ENCODE peak calls at places on chromosomes 16 and 17, in five cellular contexts. G, Q, M, V and F are unnamed samples. For H3K27me3, the result is how much of the 10 kb centered on the place peaks cover.

GRCh38 chr17:29682987-29683386 is 60.3 kb upstream of the CORO6 start:
- DNase-seq in G (no peak), Q (no peak), M (no peak), V (peak), F (no peak)

GRCh38 chr17:70158180-70158579 is 11.2 kb upstream of the KCNJ2 start:
- DNase-seq in G (no peak), Q (no peak), M (no peak), V (no peak), F (no peak)

GRCh38 chr17:5541610-5542202 is 42.6 kb downstream of the NLRP1 start:
- DNase-seq in G (no peak), Q (no peak), M (no peak), V (peak), F (no peak)

GRCh38 chr17:75087558-75088453 is at the start of gene SLC16A5:
- DNase-seq in G (peak), Q (peak), M (peak), V (peak), F (no peak)

GRCh38 chr17:31561469-31562412 is 170.3 kb downstream of the RAB11FIP4 start:
- DNase-seq in G (no peak), Q (no peak), M (no peak), V (no peak), F (no peak)

GRCh38 chr16:68070811-68071546 is 14.2 kb upstream of the NFATC3 start:
- DNase-seq in G (no peak), Q (no peak), M (no peak), V (no peak), F (no peak)

GRCh38 chr16:57304169-57305061 is 19.9 kb upstream of the PLLP start:
- DNase-seq in G (no peak), Q (peak), M (peak), V (no peak), F (no peak)

GRCh38 chr17:77208856-77209255 is 68.1 kb downstream of the SEC14L1 start:
- DNase-seq in G (no peak), Q (no peak), M (no peak), V (no peak), F (no peak)

GRCh38 chr17:39969375-39969774 is 6.6 kb downstream of the GSDMA start:
- DNase-seq in G (no peak), Q (no peak), M (no peak), V (no peak), F (no peak)

GRCh38 chr17:77691216-77692085 is 267.1 kb upstream of the TNRC6C start:
- DNase-seq in G (no peak), Q (no peak), M (no peak), V (no peak), F (no peak)

GRCh38 chr17:80984749-80985148 is 6.9 kb upstream of the CHMP6 start:
- DNase-seq in G (no peak), Q (no peak), M (peak), V (peak), F (no peak)

GRCh38 chr16:86061771-86062170 is 162.8 kb downstream of the IRF8 start:
- DNase-seq in G (no peak), Q (no peak), M (no peak), V (no peak), F (no peak)

GRCh38 chr17:60645918-60646523 is 31.6 kb upstream of the BCAS3 start:
- DNase-seq in G (no peak), Q (no peak), M (no peak), V (no peak), F (no peak)

DNA sequence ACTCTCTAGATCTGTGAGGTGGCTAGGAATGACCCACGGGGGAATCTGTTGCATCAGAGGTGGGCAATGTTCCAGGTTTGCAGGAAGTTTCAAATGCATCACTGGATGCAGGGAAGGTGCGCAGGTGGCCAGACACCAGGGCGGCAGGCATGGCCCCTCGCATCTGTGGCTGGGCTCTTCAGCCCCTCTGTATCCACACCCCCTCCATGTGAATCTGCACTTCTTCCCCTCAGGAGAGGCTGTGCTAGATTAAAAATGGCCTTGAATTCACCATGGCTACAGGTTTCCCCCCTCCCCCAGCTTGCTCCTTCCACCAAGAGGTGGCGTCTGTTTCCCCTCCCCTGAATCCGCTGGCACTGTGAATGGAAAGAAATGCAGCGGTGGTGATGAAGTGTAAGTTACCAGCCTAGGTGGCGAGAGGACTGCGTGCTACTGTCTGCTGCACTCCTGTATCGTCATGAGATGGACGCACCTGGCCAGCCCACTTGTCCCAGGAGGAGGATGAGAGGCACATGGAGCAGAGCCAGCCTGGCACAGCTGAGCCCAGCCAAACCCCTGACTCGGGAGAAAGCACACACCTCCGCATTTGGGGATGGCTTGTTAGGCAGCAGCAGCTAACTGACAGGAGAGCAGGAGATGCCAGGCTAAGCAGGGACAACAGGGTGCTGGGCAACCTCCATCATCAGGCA is 26.3 kb downstream of the TNFRSF13B start:
- DNase-seq in G (no peak), Q (no peak), M (no peak), V (peak), F (no peak)
- TF ChIP-seq CTCF in G (no peak), Q (no peak), M (no peak), V (peak), F (no peak)

DNA sequence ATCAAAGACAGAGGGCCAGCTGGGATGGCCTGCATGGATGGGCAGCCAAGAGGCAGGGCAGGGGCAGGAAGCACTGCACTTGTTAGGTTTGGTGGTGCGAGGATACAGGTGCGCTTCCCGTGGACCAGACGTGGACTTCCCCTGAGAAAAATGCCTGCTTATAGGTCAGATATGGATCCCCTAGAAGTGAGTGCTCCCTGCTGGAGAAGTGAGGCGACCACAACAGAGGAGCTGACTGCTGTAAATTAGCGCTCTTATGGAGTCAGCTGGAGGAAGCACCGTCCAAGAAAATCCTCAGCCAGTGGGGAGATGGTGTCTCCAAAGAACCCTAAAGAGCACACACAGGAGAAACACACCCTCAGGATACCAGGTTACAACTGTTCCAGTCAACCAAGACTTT is 27.7 kb upstream of the CCDC182 start:
- DNase-seq in G (no peak), Q (no peak), M (no peak), V (no peak), F (no peak)
- H3K27me3 ChIP-seq in G (under half), Q (under half), M (under half), V (under half), F (under half)

GRCh38 chr16:11561856-11562255 is 24.9 kb downstream of the LITAF start:
- DNase-seq in G (no peak), Q (no peak), M (no peak), V (no peak), F (no peak)
- H3K27ac ChIP-seq in G (peak), Q (peak), M (peak), V (peak), F (peak)

DNA sequence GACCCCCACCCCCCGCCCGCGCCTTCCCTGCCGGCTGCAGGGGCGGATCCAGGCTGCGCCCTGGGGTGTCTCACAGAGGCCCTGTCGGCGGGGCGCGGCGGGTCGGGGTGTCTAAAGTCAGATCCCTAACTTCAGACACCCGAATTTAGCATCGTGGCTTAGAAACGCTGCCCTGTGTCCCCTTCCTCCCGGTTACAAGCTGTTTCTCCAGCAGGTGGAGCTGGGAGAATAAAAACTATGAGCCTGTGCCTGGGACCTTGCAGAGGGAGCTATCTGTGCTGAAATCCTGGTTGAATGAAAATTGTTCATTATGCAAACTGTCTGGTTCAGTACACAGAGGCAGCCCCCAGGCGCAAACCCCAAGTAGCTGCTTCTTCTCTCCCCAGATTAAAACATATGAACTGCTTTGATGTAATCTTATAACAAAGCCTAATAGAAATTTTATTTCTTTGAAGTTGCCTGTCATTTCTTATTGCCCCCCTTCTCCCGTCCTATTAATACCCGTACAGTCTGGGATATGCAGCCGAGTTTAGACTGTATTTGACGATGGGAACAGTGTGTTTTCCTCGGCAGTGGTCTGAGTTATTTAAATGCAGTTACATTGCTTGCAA is 79.0 kb downstream of the RPA1 start:
- DNase-seq in G (peak), Q (no peak), M (no peak), V (peak), F (no peak)
- TF ChIP-seq CTCF in G (peak), Q (peak), M (peak), V (peak), F (peak)